ENCODE peak calls at places on chromosomes 3 and 15, in four cellular contexts. H is naive thymus-derived CD4-positive, alpha-beta T cell; F is thoracic aorta; Z is HepG2. W is an unnamed sample. For H3K4me1, the result is how much of the 10 kb centered on the place peaks cover.

GRCh38 chr3:129581623-129582022 is 24.9 kb downstream of the PLXND1 start:
- DNase-seq in H (no peak), F (no peak), Z (no peak), W (no peak)

GRCh38 chr3:61493339-61493738 is 68.0 kb upstream of the PTPRG start:
- DNase-seq in H (no peak), F (no peak), Z (no peak), W (no peak)

GRCh38 chr15:52511084-52511483 is 17.6 kb downstream of the MYO5A start:
- DNase-seq in H (no peak), F (no peak), Z (no peak), W (no peak)

GRCh38 chr3:111081008-111081545 is 9.5 kb downstream of the NECTIN3 start:
- DNase-seq in H (no peak), F (no peak), Z (no peak), W (no peak)

GRCh38 chr3:68773401-68773800 is 158.9 kb downstream of the TAFA4 start:
- DNase-seq in H (no peak), F (no peak), Z (no peak), W (no peak)

GRCh38 chr3:44924102-44925084 is 50.0 kb downstream of the TGM4 start:
- DNase-seq in H (no peak), F (no peak), Z (no peak), W (no peak)

GRCh38 chr3:161296814-161297213 is 74.5 kb downstream of the SPTSSB start:
- DNase-seq in H (no peak), F (no peak), Z (no peak), W (no peak)

GRCh38 chr3:634511-634910 is 437.9 kb downstream of the CHL1 start:
- DNase-seq in H (no peak), F (no peak), Z (no peak), W (no peak)

GRCh38 chr3:192445768-192446644 is 281.3 kb downstream of the FGF12 start:
- DNase-seq in H (no peak), F (no peak), Z (no peak), W (no peak)

GRCh38 chr3:49100046-49100615 is 4.4 kb downstream of the QARS1 start:
- DNase-seq in H (no peak), F (no peak), Z (no peak), W (no peak)

GRCh38 chr15:68620721-68621528 is 42.1 kb downstream of the CORO2B start:
- DNase-seq in H (no peak), F (peak), Z (no peak), W (no peak)

GRCh38 chr3:16881896-16882645 is 2.7 kb upstream of the PLCL2 start:
- DNase-seq in H (no peak), F (no peak), Z (no peak), W (no peak)

GRCh38 chr3:178131801-178132200 is 404.4 kb upstream of the KCNMB2 start:
- DNase-seq in H (no peak), F (no peak), Z (no peak), W (no peak)

GRCh38 chr15:63600001-63600645 is 2.9 kb downstream of the FBXL22 start:
- DNase-seq in H (peak), F (no peak), Z (no peak), W (no peak)

GRCh38 chr3:16606398-16606797 is 1.2 kb upstream of the DAZL start:
- DNase-seq in H (no peak), F (no peak), Z (no peak), W (no peak)

GRCh38 chr15:93028111-93028631 is 60.8 kb downstream of the RGMA start:
- DNase-seq in H (no peak), F (no peak), Z (no peak), W (no peak)
- H3K4me3 ChIP-seq in H (no peak), F (peak), Z (no peak), W (no peak)

DNA sequence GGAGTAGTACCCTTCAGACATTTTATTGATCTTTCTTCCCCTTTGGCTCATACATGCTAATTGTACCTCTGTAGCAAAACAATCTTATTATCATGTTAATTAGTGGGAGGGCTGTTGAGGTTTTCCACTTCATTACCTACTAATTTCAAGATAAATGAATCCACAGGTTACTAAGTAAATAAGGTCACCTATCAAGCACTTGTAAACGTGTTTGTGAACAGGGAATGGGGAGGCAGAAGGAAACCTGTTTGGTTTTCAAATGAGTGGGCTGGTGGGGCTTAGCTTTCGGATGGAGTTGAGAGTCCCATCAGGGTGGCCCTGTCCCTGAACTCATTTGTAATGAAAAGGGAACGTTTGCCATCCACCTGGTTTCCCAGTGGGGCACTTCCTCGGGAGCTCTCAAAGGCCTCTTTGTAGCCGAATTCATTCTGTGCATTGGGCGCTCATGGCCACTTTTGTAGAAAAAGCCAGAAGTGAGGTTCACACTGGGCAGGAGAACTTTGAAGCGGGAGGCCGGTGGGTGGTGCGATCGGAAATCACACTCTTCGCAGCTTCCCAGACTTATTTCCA is 419.8 kb upstream of the NR2F2 start:
- DNase-seq in H (no peak), F (no peak), Z (no peak), W (no peak)
- H3K4me1 ChIP-seq in H (under half), F (under half), Z (under half), W (under half)

GRCh38 chr3:184564685-184565385 is 3.2 kb downstream of the EPHB3 start:
- DNase-seq in H (no peak), F (no peak), Z (no peak), W (no peak)

GRCh38 chr3:184562146-184562861 is 719 bp downstream of the EPHB3 start:
- DNase-seq in H (no peak), F (no peak), Z (no peak), W (no peak)

GRCh38 chr3:184562875-184563568 is 1.4 kb downstream of the EPHB3 start:
- DNase-seq in H (no peak), F (no peak), Z (no peak), W (no peak)

GRCh38 chr3:184563941-184564684 is 2.5 kb downstream of the EPHB3 start:
- DNase-seq in H (no peak), F (no peak), Z (no peak), W (no peak)

DNA sequence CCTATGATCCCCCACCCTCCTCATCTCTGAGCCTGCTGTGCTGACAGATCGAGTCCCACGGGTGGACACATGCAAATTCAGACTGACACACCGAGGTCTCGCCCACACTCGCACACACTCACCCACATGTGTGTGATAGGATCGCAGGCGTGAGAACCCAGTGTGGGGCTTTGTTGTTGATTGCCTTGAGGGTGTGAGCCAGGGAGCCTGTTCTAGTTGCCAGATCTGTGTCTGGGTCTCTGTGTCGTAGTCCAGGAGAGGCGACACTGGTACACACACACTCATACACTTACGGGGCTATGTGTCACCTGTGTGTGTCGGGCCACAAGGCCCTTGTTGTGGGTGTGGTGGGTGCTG is 2.0 kb downstream of the EPHB3 start:
- DNase-seq in H (no peak), F (no peak), Z (no peak), W (no peak)
- H3K4me3 ChIP-seq in H (no peak), F (no peak), Z (no peak), W (no peak)

GRCh38 chr15:94674251-94674650 is 442.9 kb downstream of the MCTP2 start:
- DNase-seq in H (no peak), F (no peak), Z (no peak), W (no peak)
- H3K4me1 ChIP-seq in H (under half), F (under half), Z (under half), W (under half)

DNA sequence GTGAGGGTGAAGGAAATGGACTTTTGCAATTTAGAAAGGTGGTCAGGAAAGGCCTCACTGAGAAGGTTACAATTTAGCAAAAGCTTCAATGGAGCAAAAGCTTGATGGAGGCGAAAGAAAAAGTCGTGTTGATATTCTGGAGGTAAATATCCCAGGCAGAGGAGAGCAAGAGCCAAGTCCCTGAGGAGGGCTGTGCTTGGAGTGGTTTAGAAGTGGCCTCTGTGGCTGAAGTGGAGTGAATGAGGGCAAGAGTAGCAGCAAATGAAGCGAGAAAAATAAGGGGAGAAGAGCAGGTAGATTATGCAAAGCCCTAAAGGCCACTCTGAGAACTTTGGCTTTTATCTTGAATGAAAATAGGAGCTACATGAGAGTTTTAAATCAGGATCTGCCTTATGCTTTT is 54.1 kb downstream of the GUCA1C start:
- DNase-seq in H (no peak), F (no peak), Z (no peak), W (no peak)
- H3K4me3 ChIP-seq in H (no peak), F (no peak), Z (no peak), W (no peak)

GRCh38 chr15:88716543-88717341 is 77.9 kb downstream of the ISG20 start:
- DNase-seq in H (no peak), F (no peak), Z (peak), W (no peak)
- H3K4me1 ChIP-seq in H (under half), F (under half), Z (under half), W (under half)

GRCh38 chr3:133674290-133674912 is 12.7 kb upstream of the TOPBP1 start:
- DNase-seq in H (no peak), F (no peak), Z (no peak), W (no peak)
- H3K4me3 ChIP-seq in H (no peak), F (no peak), Z (no peak), W (no peak)

GRCh38 chr3:12932347-12932746 is 91.0 kb upstream of the RPL32 start:
- DNase-seq in H (no peak), F (no peak), Z (no peak), W (no peak)
- H3K4me1 ChIP-seq in H (under half), F (half or more), Z (under half), W (under half)

GRCh38 chr3:157500232-157500631 is 3.0 kb downstream of the VEPH1 start:
- DNase-seq in H (no peak), F (no peak), Z (no peak), W (no peak)
- H3K4me3 ChIP-seq in H (no peak), F (peak), Z (no peak), W (no peak)